ENCODE peak calls at places on chromosomes 4 and X, in ten cellular contexts. W is HCEC 1CT, R is mucosa of gallbladder, K is choroid plexus epithelial cell, D is SW480, B is H4, F is Ammon's horn, N is iris pigment epithelial cell, P is lower lobe of right lung, H is posterior cingulate gyrus. I is an unnamed sample.

GRCh38 chrX:25524150-25524549 is 508.4 kb upstream of the ARX start:
- DNase-seq in N (peak; percentile 66), B (peak; percentile 68), P (no peak), H (no peak), W (no peak), K (peak; percentile 47), R (peak; percentile 36), D (peak; percentile 62), F (no peak), I (no peak)

GRCh38 chrX:66328950-66329596 is 165.0 kb downstream of the HEPH start:
- DNase-seq in P (peak; percentile 26), D (no peak), N (no peak), R (no peak), H (peak; percentile 62), F (no peak), K (no peak), B (no peak), W (no peak), I (no peak)

GRCh38 chr4:122988696-122989095 is 66.3 kb upstream of the NUDT6 start:
- DNase-seq in F (no peak), K (no peak), D (no peak), N (no peak), W (no peak), P (no peak), R (no peak), H (no peak), B (no peak), I (no peak)

GRCh38 chr4:27692098-27692679 is 831.5 kb downstream of the STIM2 start:
- DNase-seq in K (peak; percentile 63), R (no peak), D (peak; percentile 32), F (peak; percentile 28), W (peak; percentile 0), B (peak; percentile 80), H (no peak), N (peak; percentile 46), P (no peak), I (peak; percentile 46)

GRCh38 chr4:176340871-176341685 is 21.3 kb downstream of the SPCS3 start:
- DNase-seq in H (no peak), F (peak; percentile 57), N (peak; percentile 46), P (no peak), B (peak; percentile 49), R (no peak), D (peak; percentile 8), K (peak; percentile 75), W (no peak), I (peak; percentile 63)

GRCh38 chr4:151049430-151049884 is 34.4 kb upstream of the LRBA start:
- DNase-seq in B (no peak), W (no peak), R (no peak), H (no peak), P (no peak), F (no peak), D (no peak), N (no peak), K (no peak), I (no peak)

GRCh38 chrX:130741584-130741983 is 161.4 kb downstream of the ENOX2 start:
- DNase-seq in D (no peak), H (no peak), K (no peak), W (no peak), P (no peak), F (no peak), B (no peak), N (no peak), R (no peak), I (no peak)

GRCh38 chrX:120309873-120310730 is 1.2 kb downstream of the TMEM255A start:
- DNase-seq in N (peak; percentile 19), R (no peak), B (no peak), W (no peak), D (no peak), P (peak; percentile 43), K (peak; percentile 40), H (no peak), F (no peak), I (no peak)

I was measured in OCI-LY7.